ENCODE peak calls at places on chromosome 4, in four cellular contexts. One of them, this sample, is unnamed.
A peak's percentile ranks its signal among the peaks of the same experiment; 100 is the strongest.

GRCh38 chr4:25993564-25994185 is 79.7 kb downstream of the SMIM20 start:
- DNase-seq in progenitor cell of endocrine pancreas: no peak
- DNase-seq in right lobe of liver: no peak
- DNase-seq in endothelial cell of umbilical vein: no peak
- DNase-seq in this sample: no peak

GRCh38 chr4:6625256-6625655 is 15.2 kb upstream of the MRFAP1 start:
- DNase-seq in progenitor cell of endocrine pancreas: no peak
- DNase-seq in right lobe of liver: no peak
- DNase-seq in endothelial cell of umbilical vein: no peak
- DNase-seq in this sample: no peak

GRCh38 chr4:38664704-38665401 is 854 bp downstream of the KLF3 start:
- DNase-seq in progenitor cell of endocrine pancreas: peak; percentile 51
- DNase-seq in right lobe of liver: peak; percentile 72
- DNase-seq in endothelial cell of umbilical vein: peak; percentile 67
- DNase-seq in this sample: no peak

GRCh38 chr4:98833384-98833783 is 95.5 kb downstream of the EIF4E start:
- DNase-seq in progenitor cell of endocrine pancreas: no peak
- DNase-seq in right lobe of liver: no peak
- DNase-seq in endothelial cell of umbilical vein: no peak
- DNase-seq in this sample: no peak

GRCh38 chr4:112967109-112967508 is 82.3 kb upstream of the ANK2 start:
- DNase-seq in progenitor cell of endocrine pancreas: no peak
- DNase-seq in right lobe of liver: no peak
- DNase-seq in endothelial cell of umbilical vein: no peak
- DNase-seq in this sample: no peak

GRCh38 chr4:137526681-137527080 is 5.6 kb downstream of the PCDH18 start:
- DNase-seq in progenitor cell of endocrine pancreas: no peak
- DNase-seq in right lobe of liver: no peak
- DNase-seq in endothelial cell of umbilical vein: no peak
- DNase-seq in this sample: no peak

GRCh38 chr4:176840166-176840565 is 47.4 kb upstream of the VEGFC start:
- DNase-seq in progenitor cell of endocrine pancreas: no peak
- DNase-seq in right lobe of liver: no peak
- DNase-seq in endothelial cell of umbilical vein: no peak
- DNase-seq in this sample: no peak

GRCh38 chr4:55378617-55379467 is 16.9 kb upstream of the TMEM165 start:
- DNase-seq in progenitor cell of endocrine pancreas: no peak
- DNase-seq in right lobe of liver: no peak
- DNase-seq in endothelial cell of umbilical vein: no peak
- DNase-seq in this sample: no peak

DNA sequence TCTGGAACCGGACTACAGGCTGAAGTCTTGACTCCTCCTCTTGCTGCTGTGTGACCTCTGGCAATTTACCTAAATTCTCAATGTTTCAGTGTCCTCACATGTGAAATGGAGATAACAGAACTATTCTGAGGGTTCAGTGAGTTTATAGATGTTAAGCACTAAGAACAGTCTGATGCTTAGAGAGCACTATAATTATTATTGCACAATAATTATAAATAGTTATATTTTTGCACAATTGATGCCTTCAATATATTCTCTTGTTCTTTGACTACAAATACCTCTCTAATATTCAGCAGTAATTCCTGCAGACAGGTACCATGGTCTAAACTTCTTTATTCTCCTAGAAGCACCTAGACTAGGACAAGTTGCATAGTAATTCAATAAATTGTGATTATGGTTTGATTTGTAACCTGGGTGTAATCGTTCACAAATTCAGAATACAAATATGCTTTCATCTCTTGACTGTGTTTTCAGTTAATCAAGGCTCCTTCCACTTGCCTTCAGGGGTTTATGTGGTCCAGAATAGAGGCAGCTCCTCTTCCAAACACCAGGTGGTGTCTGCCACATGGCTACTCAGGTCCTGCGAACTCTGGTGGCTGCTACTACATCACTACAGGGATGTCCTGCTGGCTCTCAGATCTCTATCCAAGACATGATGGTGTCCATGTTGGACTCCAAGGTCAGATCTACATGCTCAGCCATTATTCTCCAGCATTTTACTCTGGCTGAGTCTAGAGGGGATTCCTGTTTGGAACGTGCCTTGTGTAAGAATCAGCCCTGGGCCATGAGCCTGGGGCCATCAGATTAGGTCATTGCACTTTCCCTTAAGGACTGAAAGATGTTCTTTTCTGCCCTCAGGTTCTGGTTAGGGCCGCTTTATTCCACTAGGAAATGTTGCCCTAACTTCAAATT is 103.4 kb downstream of the QRFPR start:
- DNase-seq in progenitor cell of endocrine pancreas: no peak
- DNase-seq in right lobe of liver: no peak
- DNase-seq in endothelial cell of umbilical vein: no peak
- DNase-seq in this sample: no peak
- TF ChIP-seq CTCF in progenitor cell of endocrine pancreas: peak; percentile 55
- TF ChIP-seq CTCF in right lobe of liver: peak; percentile 40
- TF ChIP-seq CTCF in endothelial cell of umbilical vein: peak; percentile 12
- TF ChIP-seq CTCF in this sample: no peak

DNA sequence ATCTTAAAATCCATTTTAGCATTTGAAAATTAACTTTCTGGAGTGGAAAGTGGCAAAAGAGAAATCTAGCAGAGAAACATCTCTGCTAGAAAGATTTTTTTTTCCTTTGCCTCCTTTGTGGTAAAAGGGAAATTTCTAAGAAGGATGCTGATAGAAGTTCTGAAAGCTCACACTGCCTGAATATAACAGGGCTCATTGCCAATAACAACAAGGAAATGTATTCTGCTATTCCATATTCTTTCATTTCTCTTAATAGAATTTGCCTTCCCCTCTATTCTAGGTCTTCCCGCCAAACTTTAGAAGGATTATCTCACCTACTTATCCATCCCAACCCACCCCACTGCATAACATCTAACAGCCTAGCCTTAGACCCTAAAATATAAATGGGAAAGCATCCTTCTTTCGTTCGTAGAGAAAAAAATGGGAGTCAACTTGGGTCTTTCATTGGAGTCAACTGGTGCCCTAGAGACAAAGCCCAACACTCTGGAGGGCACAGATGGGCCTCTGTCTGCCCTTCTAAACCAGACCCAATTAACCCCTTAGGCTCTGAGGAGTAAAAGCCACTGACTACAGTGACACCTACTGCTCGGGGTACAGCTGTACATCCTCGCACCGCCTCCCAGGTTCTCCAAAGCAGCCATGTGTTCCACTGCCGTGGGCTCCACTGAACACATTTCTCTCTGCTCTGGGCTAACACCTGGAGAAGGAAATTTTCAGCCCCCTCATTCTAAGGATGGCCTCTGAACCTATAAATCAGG is 103.9 kb downstream of the MAML3 start:
- DNase-seq in progenitor cell of endocrine pancreas: no peak
- DNase-seq in right lobe of liver: no peak
- DNase-seq in endothelial cell of umbilical vein: peak; percentile 82
- DNase-seq in this sample: no peak
- TF ChIP-seq CTCF in progenitor cell of endocrine pancreas: peak; percentile 39
- TF ChIP-seq CTCF in right lobe of liver: peak; percentile 18
- TF ChIP-seq CTCF in endothelial cell of umbilical vein: peak; percentile 32
- TF ChIP-seq CTCF in this sample: no peak

GRCh38 chr4:104451573-104451972 is 43.1 kb downstream of the CXXC4 start:
- DNase-seq in progenitor cell of endocrine pancreas: no peak
- DNase-seq in right lobe of liver: no peak
- DNase-seq in endothelial cell of umbilical vein: no peak
- DNase-seq in this sample: no peak
- TF ChIP-seq CTCF in progenitor cell of endocrine pancreas: peak; percentile 50
- TF ChIP-seq CTCF in right lobe of liver: peak; percentile 55
- TF ChIP-seq CTCF in endothelial cell of umbilical vein: no peak
- TF ChIP-seq CTCF in this sample: no peak

GRCh38 chr4:153295131-153295755 is 49.2 kb upstream of the MND1 start:
- DNase-seq in progenitor cell of endocrine pancreas: no peak
- DNase-seq in right lobe of liver: no peak
- DNase-seq in endothelial cell of umbilical vein: no peak
- DNase-seq in this sample: no peak
- TF ChIP-seq CTCF in progenitor cell of endocrine pancreas: no peak
- TF ChIP-seq CTCF in right lobe of liver: no peak
- TF ChIP-seq CTCF in endothelial cell of umbilical vein: no peak
- TF ChIP-seq CTCF in this sample: no peak

DNA sequence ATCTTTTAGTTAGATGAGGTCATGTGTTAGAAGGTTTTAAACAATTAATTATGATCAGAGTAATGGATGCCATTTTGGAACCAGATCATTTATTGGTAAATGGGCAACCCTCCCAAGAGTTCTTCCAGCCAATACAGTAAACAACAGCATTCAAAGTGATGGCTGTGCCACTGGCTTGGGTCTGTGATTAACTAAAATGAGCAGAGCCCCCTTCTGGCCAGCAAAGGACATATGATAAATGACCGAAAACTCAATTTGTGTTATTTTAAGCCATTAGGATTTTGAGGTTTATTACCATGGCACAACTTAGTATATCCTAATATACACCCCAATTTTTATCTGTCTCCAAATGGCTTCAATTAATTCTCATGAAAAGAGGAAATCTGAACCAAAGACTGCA is 90.8 kb upstream of the NPFFR2 start:
- DNase-seq in progenitor cell of endocrine pancreas: no peak
- DNase-seq in right lobe of liver: peak; percentile 26
- DNase-seq in endothelial cell of umbilical vein: peak; percentile 10
- DNase-seq in this sample: no peak
- TF ChIP-seq CTCF in progenitor cell of endocrine pancreas: peak; percentile 61
- TF ChIP-seq CTCF in right lobe of liver: peak; percentile 50
- TF ChIP-seq CTCF in endothelial cell of umbilical vein: peak; percentile 27
- TF ChIP-seq CTCF in this sample: no peak

DNA sequence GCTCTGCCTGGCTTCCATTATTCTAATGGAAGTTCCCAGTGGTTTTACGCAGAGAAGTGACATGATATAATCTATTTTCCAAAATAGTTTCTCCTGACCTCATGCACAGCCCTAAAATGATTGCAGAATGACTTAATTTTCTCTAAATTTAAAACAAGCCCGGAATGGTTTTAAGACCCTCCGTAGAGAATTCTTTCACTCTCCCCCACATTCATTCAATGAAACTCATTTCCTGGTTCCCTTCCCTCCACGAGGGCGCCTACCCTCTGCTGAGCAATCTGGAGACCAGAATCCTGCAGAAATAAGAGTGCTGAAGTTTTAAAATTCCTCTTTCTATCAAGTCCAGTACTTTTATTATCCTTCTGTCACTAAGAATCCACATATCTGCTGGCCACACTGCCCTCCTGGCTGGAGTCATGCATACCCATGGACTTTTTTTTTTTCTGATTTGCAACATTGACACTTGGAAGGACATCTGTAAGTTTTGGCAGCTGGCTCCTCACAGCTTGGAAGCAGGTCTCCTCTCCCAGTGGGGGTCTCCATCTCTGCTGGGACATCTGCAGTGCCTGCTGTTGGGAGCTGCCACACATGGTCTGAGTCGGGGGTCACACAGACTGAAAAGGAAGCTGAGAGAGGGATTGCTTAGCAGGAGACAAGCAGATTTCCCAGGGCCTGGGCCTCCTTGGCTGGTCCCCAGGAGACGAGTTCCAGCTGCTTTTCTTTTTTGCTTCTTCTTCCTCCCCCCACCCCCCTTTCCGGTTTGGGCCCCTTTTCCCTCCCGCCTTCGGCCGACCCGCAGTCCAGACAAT is 86.1 kb downstream of the SOWAHB start:
- DNase-seq in progenitor cell of endocrine pancreas: no peak
- DNase-seq in right lobe of liver: no peak
- DNase-seq in endothelial cell of umbilical vein: no peak
- DNase-seq in this sample: no peak
- TF ChIP-seq CTCF in progenitor cell of endocrine pancreas: no peak
- TF ChIP-seq CTCF in right lobe of liver: no peak
- TF ChIP-seq CTCF in endothelial cell of umbilical vein: no peak
- TF ChIP-seq CTCF in this sample: no peak

GRCh38 chr4:104064650-104065577 is 345.1 kb upstream of the TACR3 start:
- DNase-seq in progenitor cell of endocrine pancreas: peak; percentile 25
- DNase-seq in right lobe of liver: peak; percentile 52
- DNase-seq in endothelial cell of umbilical vein: peak; percentile 4
- DNase-seq in this sample: no peak
- TF ChIP-seq CTCF in progenitor cell of endocrine pancreas: peak; percentile 83
- TF ChIP-seq CTCF in right lobe of liver: peak; percentile 64
- TF ChIP-seq CTCF in endothelial cell of umbilical vein: peak; percentile 22
- TF ChIP-seq CTCF in this sample: no peak

GRCh38 chr4:164695650-164696049 is 58.3 kb upstream of the SMIM31 start:
- DNase-seq in progenitor cell of endocrine pancreas: no peak
- DNase-seq in right lobe of liver: no peak
- DNase-seq in endothelial cell of umbilical vein: no peak
- DNase-seq in this sample: no peak

GRCh38 chr4:164701665-164702064 is 52.3 kb upstream of the SMIM31 start:
- DNase-seq in progenitor cell of endocrine pancreas: no peak
- DNase-seq in right lobe of liver: no peak
- DNase-seq in endothelial cell of umbilical vein: no peak
- DNase-seq in this sample: no peak

GRCh38 chr4:164700471-164700870 is 53.5 kb upstream of the SMIM31 start:
- DNase-seq in progenitor cell of endocrine pancreas: no peak
- DNase-seq in right lobe of liver: no peak
- DNase-seq in endothelial cell of umbilical vein: no peak
- DNase-seq in this sample: no peak
- TF ChIP-seq CTCF in progenitor cell of endocrine pancreas: peak; percentile 45
- TF ChIP-seq CTCF in right lobe of liver: no peak
- TF ChIP-seq CTCF in endothelial cell of umbilical vein: no peak
- TF ChIP-seq CTCF in this sample: peak; percentile 18